ENCODE peak calls at places on chromosomes 4 and X, in four cellular contexts. One of them, this sample, is unnamed.

GRCh38 chr4:164251257-164251656 is 502.7 kb upstream of the SMIM31 start:
- DNase-seq in AG04450: no peak
- DNase-seq in body of pancreas: no peak
- DNase-seq in HepG2: no peak
- DNase-seq in this sample: no peak

GRCh38 chr4:5921074-5921473 is 28.2 kb upstream of the CRMP1 start:
- DNase-seq in AG04450: no peak
- DNase-seq in body of pancreas: no peak
- DNase-seq in HepG2: no peak
- DNase-seq in this sample: no peak

GRCh38 chr4:55439023-55439422 is 43.3 kb downstream of the TMEM165 start:
- DNase-seq in HepG2: peak; percentile 12
- DNase-seq in AG04450: no peak
- DNase-seq in body of pancreas: no peak
- DNase-seq in this sample: no peak

GRCh38 chrX:73266766-73267165 is 52.1 kb upstream of the NAP1L2 start:
- DNase-seq in body of pancreas: no peak
- DNase-seq in HepG2: no peak
- DNase-seq in AG04450: no peak
- DNase-seq in this sample: no peak

GRCh38 chr4:62194342-62194741 is 994.2 kb downstream of the ADGRL3 start:
- DNase-seq in AG04450: no peak
- DNase-seq in body of pancreas: no peak
- DNase-seq in HepG2: no peak
- DNase-seq in this sample: no peak

GRCh38 chrX:2398341-2398656 is 102.5 kb downstream of the DHRSX start:
- DNase-seq in HepG2: no peak
- DNase-seq in body of pancreas: no peak
- DNase-seq in AG04450: no peak
- DNase-seq in this sample: no peak

GRCh38 chr4:54169176-54169575 is 59.9 kb upstream of the PDGFRA start:
- DNase-seq in body of pancreas: no peak
- DNase-seq in AG04450: no peak
- DNase-seq in HepG2: no peak
- DNase-seq in this sample: no peak

GRCh38 chr4:37687175-37687525 is 974 bp upstream of the RELL1 start:
- DNase-seq in body of pancreas: no peak
- DNase-seq in AG04450: no peak
- DNase-seq in HepG2: no peak
- DNase-seq in this sample: no peak

GRCh38 chr4:38782452-38783108 is at the start of gene TLR10:
- DNase-seq in body of pancreas: peak; percentile 63
- DNase-seq in AG04450: peak; percentile 16
- DNase-seq in HepG2: peak; percentile 20
- DNase-seq in this sample: no peak

GRCh38 chr4:3657917-3658913 is 108.0 kb upstream of the ADRA2C start:
- DNase-seq in HepG2: no peak
- DNase-seq in body of pancreas: peak; percentile 17
- DNase-seq in AG04450: peak; percentile 57
- DNase-seq in this sample: no peak

GRCh38 chr4:175469519-175469918 is 342.5 kb downstream of the GPM6A start:
- DNase-seq in AG04450: no peak
- DNase-seq in body of pancreas: no peak
- DNase-seq in HepG2: no peak
- DNase-seq in this sample: peak; percentile 45

GRCh38 chr4:25943312-25943711 is 29.3 kb downstream of the SMIM20 start:
- DNase-seq in HepG2: no peak
- DNase-seq in AG04450: no peak
- DNase-seq in body of pancreas: no peak
- DNase-seq in this sample: no peak

GRCh38 chr4:42673084-42673429 is 16.2 kb upstream of the ATP8A1 start:
- DNase-seq in body of pancreas: peak; percentile 25
- DNase-seq in HepG2: no peak
- DNase-seq in AG04450: no peak
- DNase-seq in this sample: peak; percentile 35

GRCh38 chr4:1376391-1376840 is 29.4 kb downstream of the UVSSA start:
- DNase-seq in HepG2: no peak
- DNase-seq in AG04450: no peak
- DNase-seq in body of pancreas: no peak
- DNase-seq in this sample: no peak

GRCh38 chrX:44020693-44021092 is 47.5 kb upstream of the NDP start:
- DNase-seq in AG04450: no peak
- DNase-seq in body of pancreas: no peak
- DNase-seq in HepG2: no peak
- DNase-seq in this sample: no peak

GRCh38 chrX:48071064-48071985 is at the start of gene ZNF630:
- DNase-seq in HepG2: no peak
- DNase-seq in AG04450: no peak
- DNase-seq in body of pancreas: peak; percentile 87
- DNase-seq in this sample: no peak

GRCh38 chr4:71138007-71138600 is 144.7 kb downstream of the DCK start:
- DNase-seq in HepG2: no peak
- DNase-seq in AG04450: no peak
- DNase-seq in body of pancreas: no peak
- DNase-seq in this sample: no peak

GRCh38 chr4:116702949-116703348 is 382.4 kb downstream of the TRAM1L1 start:
- DNase-seq in body of pancreas: peak; percentile 30
- DNase-seq in AG04450: no peak
- DNase-seq in HepG2: peak; percentile 24
- DNase-seq in this sample: no peak

GRCh38 chrX:132737743-132738142 is 220.7 kb downstream of the HS6ST2 start:
- DNase-seq in HepG2: no peak
- DNase-seq in body of pancreas: peak; percentile 9
- DNase-seq in AG04450: no peak
- DNase-seq in this sample: peak; percentile 65

GRCh38 chrX:136207546-136207945 is 43.7 kb downstream of the MAP7D3 start:
- DNase-seq in body of pancreas: no peak
- DNase-seq in AG04450: no peak
- DNase-seq in HepG2: no peak
- DNase-seq in this sample: no peak

GRCh38 chr4:2243682-2244380 is 1.9 kb upstream of the HAUS3 start:
- DNase-seq in HepG2: peak; percentile 18
- DNase-seq in AG04450: no peak
- DNase-seq in body of pancreas: peak; percentile 30
- DNase-seq in this sample: no peak

GRCh38 chrX:107970073-107970472 is 12.1 kb downstream of the TEX13B start:
- DNase-seq in body of pancreas: no peak
- DNase-seq in HepG2: no peak
- DNase-seq in AG04450: no peak
- DNase-seq in this sample: no peak

GRCh38 chr4:139764686-139765085 is 99.1 kb downstream of the MGST2 start:
- DNase-seq in AG04450: no peak
- DNase-seq in HepG2: no peak
- DNase-seq in body of pancreas: no peak
- DNase-seq in this sample: no peak

GRCh38 chrX:104172121-104172520 is 5.9 kb downstream of the FAM199X start:
- DNase-seq in body of pancreas: no peak
- DNase-seq in AG04450: no peak
- DNase-seq in HepG2: no peak
- DNase-seq in this sample: no peak

GRCh38 chr4:186676531-186677158 is 47.0 kb downstream of the FAT1 start:
- DNase-seq in body of pancreas: no peak
- DNase-seq in AG04450: peak; percentile 95
- DNase-seq in HepG2: no peak
- DNase-seq in this sample: peak; percentile 45

GRCh38 chrX:113429011-113429410 is 588.4 kb upstream of the AMOT start:
- DNase-seq in HepG2: no peak
- DNase-seq in body of pancreas: no peak
- DNase-seq in AG04450: no peak
- DNase-seq in this sample: no peak

GRCh38 chr4:60913646-60914045 is 286.5 kb upstream of the ADGRL3 start:
- DNase-seq in HepG2: no peak
- DNase-seq in AG04450: no peak
- DNase-seq in body of pancreas: no peak
- DNase-seq in this sample: no peak

GRCh38 chr4:37889849-37890500 is 909 bp upstream of the TBC1D1 start:
- DNase-seq in AG04450: no peak
- DNase-seq in HepG2: no peak
- DNase-seq in body of pancreas: peak; percentile 15
- DNase-seq in this sample: no peak

GRCh38 chr4:124265701-124266100 is 446.8 kb downstream of the ANKRD50 start:
- DNase-seq in HepG2: no peak
- DNase-seq in AG04450: no peak
- DNase-seq in body of pancreas: no peak
- DNase-seq in this sample: no peak

GRCh38 chr4:79872738-79873137 is 200.3 kb downstream of the ANTXR2 start:
- DNase-seq in HepG2: no peak
- DNase-seq in body of pancreas: no peak
- DNase-seq in AG04450: no peak
- DNase-seq in this sample: no peak

GRCh38 chr4:61149278-61149677 is 50.8 kb upstream of the ADGRL3 start:
- DNase-seq in HepG2: no peak
- DNase-seq in body of pancreas: no peak
- DNase-seq in AG04450: no peak
- DNase-seq in this sample: no peak

GRCh38 chrX:40792433-40792832 is 57.1 kb upstream of the MED14 start:
- DNase-seq in body of pancreas: no peak
- DNase-seq in HepG2: no peak
- DNase-seq in AG04450: no peak
- DNase-seq in this sample: no peak

GRCh38 chrX:139692908-139693307 is 15.1 kb downstream of the MCF2 start:
- DNase-seq in HepG2: no peak
- DNase-seq in body of pancreas: no peak
- DNase-seq in AG04450: no peak
- DNase-seq in this sample: no peak
- H3K4me3 ChIP-seq in HepG2: no peak overlapping the region
- H3K4me3 ChIP-seq in body of pancreas: no peak overlapping the region
- H3K4me3 ChIP-seq in AG04450: no peak overlapping the region
- H3K4me3 ChIP-seq in this sample: no peak overlapping the region

DNA sequence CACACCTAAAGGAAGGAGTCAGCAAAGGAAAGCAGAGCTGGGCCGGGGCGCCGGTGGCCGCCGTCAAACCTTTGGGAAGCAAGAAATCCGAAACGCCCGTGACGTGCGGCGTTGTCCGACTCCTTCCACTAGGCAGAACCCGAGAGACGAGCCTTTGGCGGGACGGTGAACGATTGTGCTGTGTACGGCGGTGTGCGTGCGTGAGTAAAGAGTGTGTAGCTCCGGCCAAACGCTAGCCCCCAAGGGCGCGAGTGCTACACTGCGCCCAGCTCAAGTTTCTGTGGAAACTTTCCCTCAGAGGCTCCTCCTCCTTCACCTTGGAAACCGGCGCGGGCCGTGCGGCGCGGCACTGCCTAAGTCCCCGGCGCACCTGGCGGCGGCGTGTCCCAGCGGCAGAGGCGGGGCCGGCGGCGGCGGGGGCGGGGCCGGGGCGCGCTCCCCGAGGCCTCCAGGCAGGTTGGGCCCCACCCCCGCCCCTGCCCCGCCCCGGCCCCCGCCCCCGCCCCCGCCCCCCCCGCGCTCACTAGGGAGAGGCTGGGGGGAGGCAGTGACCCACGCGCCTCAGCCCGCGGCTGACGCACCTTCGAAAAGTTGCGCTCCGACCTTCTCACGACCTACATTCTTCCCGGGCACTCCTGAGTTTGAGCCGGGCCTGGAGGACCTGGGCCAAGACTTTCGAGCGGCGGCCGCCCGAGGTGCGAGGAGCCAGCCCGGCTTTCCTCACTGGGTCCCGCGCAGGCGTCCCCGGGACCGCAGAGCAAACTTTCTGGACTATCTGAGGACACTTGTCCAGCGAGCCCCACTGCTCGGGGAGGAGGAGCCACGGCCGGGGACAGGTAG is at the start of gene FHIP1A:
- DNase-seq in AG04450: peak; percentile 4
- DNase-seq in HepG2: peak; percentile 86
- DNase-seq in body of pancreas: peak; percentile 98
- DNase-seq in this sample: peak; percentile 87
- TF ChIP-seq CTCF in AG04450: peak; percentile 16
- TF ChIP-seq CTCF in HepG2: no peak
- TF ChIP-seq CTCF in body of pancreas: no peak
- TF ChIP-seq CTCF in this sample: no peak

GRCh38 chrX:70133303-70134115 is at the start of gene IGBP1:
- DNase-seq in body of pancreas: peak; percentile 85
- DNase-seq in HepG2: peak; percentile 90
- DNase-seq in AG04450: peak; percentile 62
- DNase-seq in this sample: peak; percentile 88

GRCh38 chrX:70132877-70133302 is 357 bp upstream of the IGBP1 start:
- DNase-seq in body of pancreas: no peak
- DNase-seq in AG04450: no peak
- DNase-seq in HepG2: no peak
- DNase-seq in this sample: no peak

GRCh38 chrX:70134116-70134477 is 850 bp downstream of the IGBP1 start:
- DNase-seq in body of pancreas: no peak
- DNase-seq in AG04450: no peak
- DNase-seq in HepG2: peak; percentile 3
- DNase-seq in this sample: no peak

GRCh38 chrX:70129811-70130210 is 3.4 kb upstream of the IGBP1 start:
- DNase-seq in HepG2: peak; percentile 5
- DNase-seq in body of pancreas: no peak
- DNase-seq in AG04450: no peak
- DNase-seq in this sample: no peak

DNA sequence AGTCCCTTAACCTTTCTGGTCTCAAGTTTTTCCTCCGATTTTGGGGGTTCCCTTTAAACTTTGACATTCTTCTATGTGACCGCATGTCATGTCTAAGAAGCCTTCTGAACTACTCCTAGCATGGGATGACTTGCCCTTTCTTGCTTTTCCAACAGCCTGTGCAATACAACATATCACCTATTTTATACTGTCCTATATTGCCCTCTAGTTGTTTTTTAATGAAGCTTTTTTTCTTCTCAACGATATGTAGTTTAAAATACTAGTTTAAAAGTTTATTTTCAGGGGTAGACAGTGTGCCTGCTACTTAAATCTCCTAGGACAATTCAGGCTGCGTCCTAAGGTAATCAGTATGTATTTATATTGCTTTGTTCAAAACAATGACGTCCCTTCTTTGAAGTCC is 1.0 kb upstream of the IGBP1 start:
- DNase-seq in HepG2: no peak
- DNase-seq in AG04450: no peak
- DNase-seq in body of pancreas: no peak
- DNase-seq in this sample: no peak
- H3K4me3 ChIP-seq in HepG2: no peak overlapping the region
- H3K4me3 ChIP-seq in AG04450: no peak overlapping the region
- H3K4me3 ChIP-seq in body of pancreas: no peak overlapping the region
- H3K4me3 ChIP-seq in this sample: peak overlapping the region; percentile 99

DNA sequence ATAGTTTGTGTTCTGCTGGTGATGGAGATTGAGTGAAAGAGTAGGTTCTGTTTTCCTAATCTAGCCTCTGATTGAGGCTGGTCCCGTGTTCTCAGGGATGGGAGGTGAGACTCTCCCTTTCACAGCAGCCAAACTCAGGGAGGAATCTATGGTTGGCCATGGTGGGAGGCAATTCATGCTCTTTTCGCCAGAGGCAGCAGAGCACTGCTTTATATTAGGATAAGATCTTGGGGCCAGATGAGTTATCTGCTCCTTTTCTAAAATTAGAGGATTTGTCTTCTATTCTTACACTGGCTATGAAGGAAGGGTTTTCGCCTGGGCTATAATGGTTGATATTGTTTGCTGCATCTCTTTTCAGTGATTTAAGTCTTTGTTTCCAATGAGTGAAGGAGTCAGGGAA is 63.9 kb upstream of the NLGN4X start:
- DNase-seq in HepG2: no peak
- DNase-seq in body of pancreas: no peak
- DNase-seq in AG04450: no peak
- DNase-seq in this sample: no peak
- TF ChIP-seq CTCF in HepG2: no peak
- TF ChIP-seq CTCF in body of pancreas: no peak
- TF ChIP-seq CTCF in AG04450: no peak
- TF ChIP-seq CTCF in this sample: peak; percentile 18

This sample was measured in PC-9.